ENCODE peak calls at places on chromosome 1, in seven cellular contexts. R is anterior cingulate cortex, S is Calu3, Z is psoas muscle, K is AG09309, G is endothelial cell, M is SW 1271. P is an unnamed sample.

GRCh38 chr1:17586172-17586963 is 46.9 kb downstream of the ARHGEF10L start:
- DNase-seq in R (no peak), S (no peak), Z (peak), K (peak), G (no peak), M (peak), P (no peak)

GRCh38 chr1:2295526-2295925 is 67.4 kb downstream of the SKI start:
- DNase-seq in R (no peak), S (no peak), Z (no peak), K (no peak), G (no peak), M (no peak), P (no peak)

GRCh38 chr1:47708658-47709301 is 270.9 kb downstream of the FOXD2 start:
- DNase-seq in R (no peak), S (peak), Z (no peak), K (no peak), G (peak), M (no peak), P (no peak)

GRCh38 chr1:106360252-106360651 is 696.2 kb upstream of the PRMT6 start:
- DNase-seq in R (no peak), S (no peak), Z (no peak), K (no peak), G (no peak), M (no peak), P (no peak)

GRCh38 chr1:81234237-81234636 is 566.5 kb upstream of the ADGRL2 start:
- DNase-seq in R (no peak), S (no peak), Z (no peak), K (no peak), G (no peak), M (no peak), P (no peak)

GRCh38 chr1:75171876-75172275 is 37.7 kb downstream of the LHX8 start:
- DNase-seq in R (no peak), S (no peak), Z (no peak), K (no peak), G (no peak), M (no peak), P (no peak)

GRCh38 chr1:160827418-160827817 is 31.4 kb downstream of the LY9 start:
- DNase-seq in R (no peak), S (no peak), Z (no peak), K (no peak), G (no peak), M (no peak), P (no peak)

GRCh38 chr1:227951624-227952373 is 4.1 kb upstream of the WNT9A start:
- DNase-seq in R (no peak), S (no peak), Z (no peak), K (no peak), G (no peak), M (no peak), P (no peak)

GRCh38 chr1:25356441-25356840 is 18.3 kb downstream of the TMEM50A start:
- DNase-seq in R (no peak), S (no peak), Z (no peak), K (no peak), G (no peak), M (no peak), P (no peak)

P was measured in adrenal gland.